ENCODE peak calls at places on chromosomes 3 and 15, in six cellular contexts. O, C, Q, B, X and M are unnamed samples.

GRCh38 chr15:63473999-63474809 is 30.2 kb upstream of the USP3 start:
- DNase-seq in O (no peak), Q (peak), C (peak), B (peak), X (peak), M (peak)

GRCh38 chr3:67401911-67402310 is 252.5 kb downstream of the SUCLG2 start:
- DNase-seq in Q (no peak), X (peak), C (no peak), O (no peak), B (no peak), M (no peak)

GRCh38 chr3:108388136-108389132 is 92.1 kb downstream of the HHLA2 start:
- DNase-seq in C (no peak), X (no peak), B (no peak), Q (no peak), O (no peak), M (no peak)

GRCh38 chr3:31981206-31982181 is at the start of the genes OSBPL10 and ZNF860:
- DNase-seq in X (peak), Q (peak), O (no peak), C (peak), B (peak), M (peak)

GRCh38 chr3:60742606-60743145 is 508.6 kb downstream of the FHIT start:
- DNase-seq in X (peak), C (peak), O (peak), B (peak), Q (peak), M (peak)

GRCh38 chr3:181930105-181930504 is 218.4 kb downstream of the SOX2 start:
- DNase-seq in C (no peak), O (no peak), B (no peak), Q (no peak), X (no peak), M (no peak)

GRCh38 chr15:74725845-74726773 is 781 bp upstream of the CYP1A1 start:
- DNase-seq in B (no peak), C (peak), O (peak), X (peak), Q (peak), M (peak)

GRCh38 chr3:156553705-156554356 is 1.1 kb downstream of the SSR3 start:
- DNase-seq in B (peak), X (peak), C (no peak), Q (no peak), O (no peak), M (peak)

GRCh38 chr3:106457278-106458210 is 588.7 kb upstream of the CBLB start:
- DNase-seq in B (peak), Q (no peak), X (peak), O (no peak), C (no peak), M (no peak)

GRCh38 chr3:124860599-124860998 is 26.6 kb downstream of the ITGB5 start:
- DNase-seq in B (peak), Q (no peak), C (no peak), X (peak), O (no peak), M (peak)

GRCh38 chr3:16122661-16123060 is 51.8 kb upstream of the GALNT15 start:
- DNase-seq in X (no peak), O (no peak), C (no peak), Q (no peak), B (no peak), M (no peak)

GRCh38 chr3:13528217-13528801 is 20.6 kb upstream of the FBLN2 start:
- DNase-seq in X (peak), B (no peak), Q (no peak), O (peak), C (peak), M (no peak)

GRCh38 chr3:59857589-59858346 is 807.9 kb upstream of the CFAP20DC start:
- DNase-seq in B (peak), Q (peak), X (peak), O (peak), C (peak), M (peak)

GRCh38 chr3:39415983-39416382 is 9.5 kb downstream of the RPSA start:
- DNase-seq in Q (peak), O (no peak), B (no peak), C (no peak), X (no peak), M (no peak)

GRCh38 chr15:56244811-56245576 is 1.3 kb upstream of the RFX7 start:
- DNase-seq in Q (no peak), O (no peak), C (peak), B (no peak), X (no peak), M (no peak)

GRCh38 chr15:77966540-77967290 is 110.8 kb downstream of the TBC1D2B start:
- DNase-seq in X (peak), O (no peak), C (no peak), B (peak), Q (peak), M (peak)

GRCh38 chr3:72960812-72961518 is 35.6 kb upstream of the PPP4R2 start:
- DNase-seq in X (peak), B (peak), C (no peak), Q (no peak), O (no peak), M (peak)

GRCh38 chr15:61335998-61336648 is 107.0 kb upstream of the RORA start:
- DNase-seq in C (no peak), Q (no peak), O (no peak), X (no peak), B (no peak), M (no peak)

GRCh38 chr3:87503901-87504498 is 227.6 kb upstream of the POU1F1 start:
- DNase-seq in Q (no peak), X (peak), B (peak), C (peak), O (peak), M (peak)

GRCh38 chr15:52284164-52284563 is 11.4 kb downstream of the MYO5C start:
- DNase-seq in B (peak), Q (no peak), X (peak), O (no peak), C (no peak), M (no peak)

GRCh38 chr3:121574449-121574848 is 6.7 kb downstream of the ARGFX start:
- DNase-seq in O (no peak), B (peak), C (peak), Q (peak), X (peak), M (peak)

GRCh38 chr3:13564751-13565560 is 16.0 kb downstream of the FBLN2 start:
- DNase-seq in O (no peak), X (no peak), B (no peak), C (peak), Q (no peak), M (no peak)

GRCh38 chr3:195543642-195544536 is 764 bp upstream of the PPP1R2 start:
- DNase-seq in X (no peak), Q (peak), O (peak), C (peak), B (no peak), M (peak)

GRCh38 chr3:195544634-195545033 is 1.5 kb upstream of the PPP1R2 start:
- DNase-seq in Q (no peak), X (no peak), C (no peak), O (no peak), B (no peak), M (no peak)

GRCh38 chr3:195548046-195548445 is 4.9 kb upstream of the PPP1R2 start:
- DNase-seq in X (no peak), O (no peak), C (no peak), Q (no peak), B (no peak), M (no peak)

GRCh38 chr3:195548496-195548895 is 5.4 kb upstream of the PPP1R2 start:
- DNase-seq in Q (no peak), C (no peak), O (no peak), X (no peak), B (no peak), M (no peak)

DNA sequence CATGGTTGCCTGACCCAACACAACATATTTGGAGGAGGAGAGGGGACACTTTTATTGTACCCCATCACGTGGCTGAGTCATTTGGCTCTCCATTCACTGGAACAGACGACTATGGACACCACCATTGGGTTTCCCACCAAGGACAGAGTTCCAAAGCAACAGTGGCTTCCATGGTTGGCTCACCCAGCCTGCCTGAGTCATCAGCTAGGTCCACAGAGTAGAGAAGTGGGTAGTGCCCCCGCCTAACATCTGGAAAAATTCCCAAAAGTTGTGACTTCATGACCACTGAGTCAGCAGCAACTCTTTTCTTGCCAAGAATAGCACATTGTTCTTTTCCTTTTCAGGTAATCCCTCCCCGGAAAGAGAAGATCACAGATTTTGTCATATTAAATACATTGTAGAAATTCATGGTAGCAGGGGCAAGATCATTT is 3.0 kb upstream of the PPP1R2 start:
- DNase-seq in B (peak), Q (no peak), X (peak), C (no peak), O (no peak), M (peak)
- H3K4me2 ChIP-seq in B (no peak), Q (no peak), X (no peak), C (no peak), O (no peak), M (no peak)

DNA sequence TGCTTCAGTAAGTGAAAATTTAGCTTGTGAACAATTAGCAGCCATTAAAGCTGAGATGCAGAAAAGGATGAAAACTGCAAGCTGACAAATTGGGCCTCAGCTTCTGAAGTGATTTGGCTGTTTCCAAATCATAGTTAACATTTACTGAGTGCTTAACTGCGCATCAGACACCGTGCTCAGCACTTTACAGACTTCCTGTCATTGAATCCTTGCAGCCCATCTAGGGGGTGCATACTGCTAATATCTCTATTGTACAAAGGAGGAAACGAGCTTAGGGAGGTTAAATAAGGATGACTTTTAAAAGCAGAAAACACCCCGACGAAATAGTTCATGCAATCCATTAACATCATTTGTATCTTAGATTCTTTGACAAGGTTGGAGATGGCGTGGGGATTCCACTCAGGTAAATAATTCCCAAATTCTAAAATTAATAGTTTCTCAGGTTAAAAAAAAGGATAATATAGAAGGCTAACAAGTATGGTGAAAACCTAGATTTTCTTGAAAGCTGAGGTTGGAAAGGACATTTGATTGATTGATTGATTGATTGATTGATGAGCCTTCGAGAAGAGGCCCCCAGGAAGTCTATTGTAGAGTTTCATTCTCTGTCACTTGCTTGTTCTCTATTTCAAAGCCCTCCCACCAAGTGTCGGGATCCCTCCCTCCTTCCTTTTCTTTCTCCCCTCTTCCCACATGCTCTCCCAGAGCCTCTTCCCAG is 23.5 kb upstream of the EPHB3 start:
- DNase-seq in B (no peak), X (no peak), C (no peak), Q (no peak), O (no peak), M (no peak)
- H3K14ac ChIP-seq in B (no peak), X (no peak), C (no peak), Q (no peak), O (no peak), M (no peak)

GRCh38 chr3:120461416-120461815 is 10.6 kb upstream of the FSTL1 start:
- DNase-seq in X (no peak), C (no peak), B (peak), Q (no peak), O (no peak), M (no peak)
- H3K4me2 ChIP-seq in X (no peak), C (no peak), B (peak), Q (no peak), O (no peak), M (no peak)

GRCh38 chr3:99965681-99966408 is 148.2 kb downstream of the CMSS1 start:
- DNase-seq in B (no peak), Q (no peak), C (no peak), O (no peak), X (no peak), M (no peak)

GRCh38 chr3:99967796-99968195 is 146.5 kb downstream of the FILIP1L start:
- DNase-seq in C (no peak), X (peak), O (no peak), Q (no peak), B (peak), M (peak)

GRCh38 chr3:99965077-99965476 is 147.4 kb downstream of the CMSS1 start:
- DNase-seq in Q (no peak), B (peak), X (peak), O (no peak), C (no peak), M (peak)

GRCh38 chr3:99969133-99969532 is 145.2 kb downstream of the FILIP1L start:
- DNase-seq in X (no peak), C (no peak), O (no peak), Q (no peak), B (no peak), M (peak)

GRCh38 chr3:99966657-99967420 is 147.5 kb downstream of the FILIP1L start:
- DNase-seq in X (no peak), Q (no peak), B (peak), C (no peak), O (no peak), M (no peak)
- H3K14ac ChIP-seq in X (no peak), Q (no peak), B (peak), C (no peak), O (no peak), M (no peak)

GRCh38 chr3:33833408-33834116 is 35.1 kb downstream of the PDCD6IP start:
- DNase-seq in O (no peak), B (no peak), C (no peak), Q (no peak), X (no peak), M (no peak)
- H3K4me2 ChIP-seq in O (no peak), B (no peak), C (no peak), Q (no peak), X (no peak), M (no peak)